ENCODE peak calls at places on chromosomes 12 and 14, in six cellular contexts. W is HuH-7; I is stimulated activated CD4-positive, alpha-beta T cell treated with anti-CD3 and anti-CD28 coated beads, Interleukin-2, amount 100 ng/mL, for 48 hours; V is astrocyte; T is right lobe of liver; Y is caudate nucleus. S is an unnamed sample.
A peak's percentile ranks its signal among the peaks of the same experiment; 100 is the strongest.

GRCh38 chr12:14384783-14385638 is 19.5 kb downstream of the ATF7IP start:
- DNase-seq in W (peak; percentile 21), I (peak; percentile 36), V (peak; percentile 97), T (peak; percentile 61), Y (no peak), S (peak; percentile 87)

GRCh38 chr14:25014440-25014839 is 35.5 kb downstream of the STXBP6 start:
- DNase-seq in W (no peak), I (no peak), V (no peak), T (no peak), Y (no peak), S (no peak)

GRCh38 chr12:124094733-124095132 is 121.7 kb downstream of the ZNF664 start:
- DNase-seq in W (no peak), I (no peak), V (no peak), T (no peak), Y (no peak), S (no peak)

GRCh38 chr12:6936642-6937480 is 6.8 kb upstream of the RNU7-1 start:
- DNase-seq in W (no peak), I (no peak), V (no peak), T (peak; percentile 64), Y (no peak), S (no peak)

GRCh38 chr14:68780358-68781160 is 12.3 kb downstream of the ZFP36L1 start:
- DNase-seq in W (no peak), I (no peak), V (peak; percentile 53), T (peak; percentile 55), Y (no peak), S (peak; percentile 89)

GRCh38 chr12:130169256-130169655 is 7.0 kb downstream of the FZD10 start:
- DNase-seq in W (no peak), I (no peak), V (no peak), T (no peak), Y (no peak), S (no peak)

GRCh38 chr12:97899956-97900355 is 437.4 kb downstream of the RMST start:
- DNase-seq in W (no peak), I (no peak), V (no peak), T (no peak), Y (no peak), S (no peak)

GRCh38 chr12:1398673-1399072 is 195.7 kb downstream of the FBXL14 start:
- DNase-seq in W (no peak), I (no peak), V (no peak), T (no peak), Y (no peak), S (no peak)

GRCh38 chr12:52230364-52231281 is 2.4 kb upstream of the KRT7 start:
- DNase-seq in W (no peak), I (no peak), V (peak; percentile 82), T (no peak), Y (no peak), S (no peak)

GRCh38 chr12:13211859-13212664 is 15.5 kb downstream of the EMP1 start:
- DNase-seq in W (peak; percentile 50), I (peak; percentile 65), V (peak; percentile 48), T (peak; percentile 64), Y (peak; percentile 6), S (peak; percentile 58)

GRCh38 chr14:63890553-63890952 is 37.7 kb downstream of the SYNE2 start:
- DNase-seq in W (no peak), I (no peak), V (no peak), T (no peak), Y (no peak), S (no peak)

GRCh38 chr12:91091916-91092715 is 19.2 kb downstream of the LUM start:
- DNase-seq in W (no peak), I (no peak), V (peak; percentile 52), T (no peak), Y (no peak), S (no peak)

GRCh38 chr14:81450100-81450531 is 50.0 kb upstream of the STON2 start:
- DNase-seq in W (no peak), I (no peak), V (peak; percentile 32), T (no peak), Y (no peak), S (no peak)

GRCh38 chr12:106522708-106523107 is 60.1 kb upstream of the RFX4 start:
- DNase-seq in W (no peak), I (no peak), V (no peak), T (no peak), Y (no peak), S (no peak)